ENCODE peak calls at places on chromosomes 3 and 15, in four cellular contexts. One of them, this sample, is unnamed.

GRCh38 chr3:171225698-171226097 is 199.2 kb upstream of the SLC2A2 start:
- DNase-seq in RWPE1: no peak
- DNase-seq in heart right ventricle: no peak
- DNase-seq in GM13976: no peak
- DNase-seq in this sample: peak; percentile 71

GRCh38 chr15:69715205-69715604 is 262.6 kb downstream of the RPLP1 start:
- DNase-seq in RWPE1: no peak
- DNase-seq in heart right ventricle: no peak
- DNase-seq in GM13976: no peak
- DNase-seq in this sample: no peak

GRCh38 chr3:137330246-137330645 is 372.5 kb downstream of the IL20RB start:
- DNase-seq in RWPE1: no peak
- DNase-seq in heart right ventricle: no peak
- DNase-seq in GM13976: no peak
- DNase-seq in this sample: no peak

GRCh38 chr15:52008698-52009434 is 10.2 kb upstream of the MAPK6 start:
- DNase-seq in RWPE1: no peak
- DNase-seq in heart right ventricle: no peak
- DNase-seq in GM13976: no peak
- DNase-seq in this sample: no peak

GRCh38 chr3:45711936-45712335 is 22.7 kb downstream of the SACM1L start:
- DNase-seq in RWPE1: no peak
- DNase-seq in heart right ventricle: no peak
- DNase-seq in GM13976: no peak
- DNase-seq in this sample: peak; percentile 18

GRCh38 chr15:22866066-22866465 is 27.6 kb downstream of the NIPA2 start:
- DNase-seq in RWPE1: no peak
- DNase-seq in heart right ventricle: no peak
- DNase-seq in GM13976: no peak
- DNase-seq in this sample: no peak

GRCh38 chr3:12782172-12782815 is 14.2 kb upstream of the CAND2 start:
- DNase-seq in RWPE1: no peak
- DNase-seq in heart right ventricle: no peak
- DNase-seq in GM13976: no peak
- DNase-seq in this sample: peak; percentile 47

GRCh38 chr15:70014860-70015490 is 82.7 kb downstream of the TLE3 start:
- DNase-seq in RWPE1: no peak
- DNase-seq in heart right ventricle: no peak
- DNase-seq in GM13976: peak; percentile 89
- DNase-seq in this sample: no peak

GRCh38 chr15:38600241-38600640 is 35.6 kb upstream of the RASGRP1 start:
- DNase-seq in RWPE1: no peak
- DNase-seq in heart right ventricle: no peak
- DNase-seq in GM13976: no peak
- DNase-seq in this sample: no peak

GRCh38 chr3:48137425-48137999 is 50.7 kb downstream of the CDC25A start:
- DNase-seq in RWPE1: no peak
- DNase-seq in heart right ventricle: no peak
- DNase-seq in GM13976: no peak
- DNase-seq in this sample: no peak

GRCh38 chr3:170679190-170679589 is 93.3 kb upstream of the SLC7A14 start:
- DNase-seq in RWPE1: no peak
- DNase-seq in heart right ventricle: no peak
- DNase-seq in GM13976: no peak
- DNase-seq in this sample: no peak

GRCh38 chr3:177484926-177485325 is 287.6 kb upstream of the TBL1XR1 start:
- DNase-seq in RWPE1: no peak
- DNase-seq in heart right ventricle: no peak
- DNase-seq in GM13976: no peak
- DNase-seq in this sample: no peak

GRCh38 chr3:85483986-85484385 is 525.2 kb downstream of the CADM2 start:
- DNase-seq in RWPE1: no peak
- DNase-seq in heart right ventricle: no peak
- DNase-seq in GM13976: no peak
- DNase-seq in this sample: no peak

GRCh38 chr15:63402498-63403253 is 21.0 kb upstream of the CA12 start:
- DNase-seq in RWPE1: peak; percentile 53
- DNase-seq in heart right ventricle: no peak
- DNase-seq in GM13976: no peak
- DNase-seq in this sample: peak; percentile 73

GRCh38 chr15:32838820-32839219 is 121.0 kb downstream of the GREM1 start:
- DNase-seq in RWPE1: no peak
- DNase-seq in heart right ventricle: no peak
- DNase-seq in GM13976: no peak
- DNase-seq in this sample: peak; percentile 64

GRCh38 chr3:152696962-152697361 is 138.0 kb upstream of the P2RY1 start:
- DNase-seq in RWPE1: no peak
- DNase-seq in heart right ventricle: no peak
- DNase-seq in GM13976: no peak
- DNase-seq in this sample: no peak

GRCh38 chr3:173096140-173096539 is 44.9 kb downstream of the SPATA16 start:
- DNase-seq in RWPE1: no peak
- DNase-seq in heart right ventricle: no peak
- DNase-seq in GM13976: no peak
- DNase-seq in this sample: no peak

GRCh38 chr15:62413147-62413546 is 248.1 kb upstream of the C2CD4B start:
- DNase-seq in RWPE1: no peak
- DNase-seq in heart right ventricle: no peak
- DNase-seq in GM13976: no peak
- DNase-seq in this sample: peak; percentile 54

GRCh38 chr3:149390772-149391212 is 13.3 kb upstream of the TM4SF1 start:
- DNase-seq in RWPE1: peak; percentile 42
- DNase-seq in heart right ventricle: no peak
- DNase-seq in GM13976: no peak
- DNase-seq in this sample: no peak

GRCh38 chr15:59550961-59551360 is 60.6 kb upstream of the GCNT3 start:
- DNase-seq in RWPE1: no peak
- DNase-seq in heart right ventricle: no peak
- DNase-seq in GM13976: no peak
- DNase-seq in this sample: no peak

GRCh38 chr15:88908697-88909621 is 4.2 kb downstream of the MFGE8 start:
- DNase-seq in RWPE1: no peak
- DNase-seq in heart right ventricle: no peak
- DNase-seq in GM13976: peak; percentile 11
- DNase-seq in this sample: no peak

GRCh38 chr3:98705694-98706093 is 57.4 kb upstream of the ST3GAL6 start:
- DNase-seq in RWPE1: no peak
- DNase-seq in heart right ventricle: no peak
- DNase-seq in GM13976: no peak
- DNase-seq in this sample: peak; percentile 24
- TF ChIP-seq CTCF in RWPE1: no peak
- TF ChIP-seq CTCF in heart right ventricle: peak; percentile 23
- TF ChIP-seq CTCF in GM13976: no peak
- TF ChIP-seq CTCF in this sample: peak; percentile 12

GRCh38 chr3:16663852-16664712 is 58.9 kb upstream of the DAZL start:
- DNase-seq in RWPE1: no peak
- DNase-seq in heart right ventricle: no peak
- DNase-seq in GM13976: no peak
- DNase-seq in this sample: no peak

GRCh38 chr3:16653712-16654111 is 48.5 kb upstream of the DAZL start:
- DNase-seq in RWPE1: no peak
- DNase-seq in heart right ventricle: no peak
- DNase-seq in GM13976: no peak
- DNase-seq in this sample: no peak

GRCh38 chr3:16658933-16659793 is 53.9 kb upstream of the DAZL start:
- DNase-seq in RWPE1: no peak
- DNase-seq in heart right ventricle: no peak
- DNase-seq in GM13976: no peak
- DNase-seq in this sample: no peak

GRCh38 chr3:16658004-16658932 is 53.0 kb upstream of the DAZL start:
- DNase-seq in RWPE1: no peak
- DNase-seq in heart right ventricle: no peak
- DNase-seq in GM13976: no peak
- DNase-seq in this sample: no peak
- TF ChIP-seq CTCF in RWPE1: no peak
- TF ChIP-seq CTCF in heart right ventricle: peak; percentile 49
- TF ChIP-seq CTCF in GM13976: no peak
- TF ChIP-seq CTCF in this sample: peak; percentile 8

DNA sequence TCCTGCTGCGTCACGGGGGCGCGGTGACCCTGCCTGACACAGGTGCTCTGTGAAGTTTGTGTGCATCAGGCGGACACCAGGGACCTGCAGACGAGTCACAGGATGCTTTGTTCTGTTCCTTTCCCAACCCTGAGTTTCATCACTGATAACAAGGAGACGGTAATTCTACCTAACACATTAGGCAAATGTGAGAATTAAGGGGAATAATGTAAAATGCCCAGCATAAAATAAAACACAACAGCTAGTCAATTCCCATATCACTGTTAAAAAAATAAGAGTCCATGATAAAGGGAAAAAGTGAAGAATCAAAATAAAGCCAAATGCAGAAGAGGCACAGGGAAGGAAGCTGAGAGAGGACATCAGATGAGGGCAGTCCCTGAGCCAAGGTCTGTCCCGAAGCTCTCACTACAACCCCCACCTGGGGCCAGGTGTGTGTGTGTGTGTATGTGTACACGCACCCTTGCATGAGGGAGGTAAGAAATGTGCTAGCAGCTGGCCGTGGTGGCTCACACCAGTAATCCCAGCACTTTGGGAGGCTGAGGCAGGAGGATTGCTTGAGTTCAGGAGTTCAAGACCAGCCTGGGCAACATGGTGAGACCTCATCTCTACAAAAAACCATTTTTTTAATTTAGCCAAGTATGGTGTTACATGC is 27.5 kb downstream of the PLA2G4D start:
- DNase-seq in RWPE1: no peak
- DNase-seq in heart right ventricle: no peak
- DNase-seq in GM13976: no peak
- DNase-seq in this sample: no peak
- TF ChIP-seq CTCF in RWPE1: no peak
- TF ChIP-seq CTCF in heart right ventricle: no peak
- TF ChIP-seq CTCF in GM13976: no peak
- TF ChIP-seq CTCF in this sample: no peak

GRCh38 chr3:159938712-159939111 is 49.9 kb upstream of the IL12A start:
- DNase-seq in RWPE1: no peak
- DNase-seq in heart right ventricle: no peak
- DNase-seq in GM13976: no peak
- DNase-seq in this sample: peak; percentile 77
- TF ChIP-seq CTCF in RWPE1: no peak
- TF ChIP-seq CTCF in heart right ventricle: no peak
- TF ChIP-seq CTCF in GM13976: no peak
- TF ChIP-seq CTCF in this sample: no peak

GRCh38 chr15:48413304-48413703 is 82.1 kb downstream of the DUT start:
- DNase-seq in RWPE1: no peak
- DNase-seq in heart right ventricle: no peak
- DNase-seq in GM13976: no peak
- DNase-seq in this sample: peak; percentile 94
- TF ChIP-seq CTCF in RWPE1: no peak
- TF ChIP-seq CTCF in heart right ventricle: no peak
- TF ChIP-seq CTCF in GM13976: no peak
- TF ChIP-seq CTCF in this sample: no peak

This sample was measured in fibroblast of the aortic adventitia.